ENCODE peak calls at places on chromosomes 5 and 9, in five cellular contexts. S, K, Q, L and O are unnamed samples.

GRCh38 chr5:39547548-39548154 is 122.9 kb upstream of the DAB2 start:
- DNase-seq in Q (no peak), K (peak; percentile 63), L (no peak), S (peak; percentile 50), O (no peak)

GRCh38 chr5:155529366-155529765 is 515.8 kb downstream of the KIF4B start:
- DNase-seq in Q (no peak), L (no peak), S (no peak), K (peak; percentile 4), O (no peak)

GRCh38 chr9:2709645-2710101 is 7.6 kb upstream of the KCNV2 start:
- DNase-seq in S (no peak), Q (no peak), L (no peak), K (no peak), O (no peak)

GRCh38 chr5:150511641-150512367 is 3.9 kb downstream of the NDST1 start:
- DNase-seq in Q (no peak), L (no peak), K (peak; percentile 82), S (peak; percentile 43), O (no peak)

GRCh38 chr9:83936523-83936922 is 15.3 kb upstream of the KIF27 start:
- DNase-seq in K (no peak), S (no peak), Q (no peak), L (no peak), O (no peak)

GRCh38 chr5:124570285-124571035 is 176.0 kb downstream of the ZNF608 start:
- DNase-seq in L (no peak), Q (no peak), S (no peak), K (no peak), O (no peak)

GRCh38 chr5:79729686-79730085 is 40.0 kb downstream of the CMYA5 start:
- DNase-seq in K (no peak), L (no peak), S (no peak), Q (no peak), O (no peak)

GRCh38 chr5:82274343-82275266 is 3.5 kb downstream of the RPS23 start:
- DNase-seq in L (no peak), Q (no peak), K (no peak), S (no peak), O (no peak)

GRCh38 chr5:137575847-137576246 is 76.7 kb upstream of the SPOCK1 start:
- DNase-seq in Q (no peak), K (peak; percentile 39), L (no peak), S (no peak), O (no peak)

GRCh38 chr9:34546834-34547827 is 24.3 kb upstream of the ENHO start:
- DNase-seq in S (no peak), Q (peak; percentile 78), L (peak; percentile 65), K (peak; percentile 68), O (peak; percentile 56)

GRCh38 chr5:83917261-83917908 is 196.7 kb upstream of the HAPLN1 start:
- DNase-seq in L (no peak), S (no peak), Q (no peak), K (no peak), O (no peak)

GRCh38 chr5:81006231-81006630 is 46.1 kb downstream of the RASGRF2 start:
- DNase-seq in Q (no peak), K (no peak), S (no peak), L (no peak), O (no peak)

GRCh38 chr5:81010636-81011035 is 50.5 kb downstream of the RASGRF2 start:
- DNase-seq in S (no peak), K (no peak), Q (no peak), L (no peak), O (no peak)

GRCh38 chr5:81005708-81006107 is 45.5 kb downstream of the RASGRF2 start:
- DNase-seq in L (no peak), K (no peak), Q (no peak), S (no peak), O (no peak)

GRCh38 chr5:81006955-81007636 is 46.9 kb downstream of the RASGRF2 start:
- DNase-seq in S (no peak), L (no peak), Q (no peak), K (no peak), O (no peak)

GRCh38 chr5:81007637-81008027 is 47.5 kb downstream of the RASGRF2 start:
- DNase-seq in L (no peak), Q (no peak), S (no peak), K (no peak), O (no peak)
- H3K27ac ChIP-seq in L (no peak overlapping the region), Q (no peak overlapping the region), S (no peak overlapping the region), K (no peak overlapping the region), O (no peak overlapping the region)

DNA sequence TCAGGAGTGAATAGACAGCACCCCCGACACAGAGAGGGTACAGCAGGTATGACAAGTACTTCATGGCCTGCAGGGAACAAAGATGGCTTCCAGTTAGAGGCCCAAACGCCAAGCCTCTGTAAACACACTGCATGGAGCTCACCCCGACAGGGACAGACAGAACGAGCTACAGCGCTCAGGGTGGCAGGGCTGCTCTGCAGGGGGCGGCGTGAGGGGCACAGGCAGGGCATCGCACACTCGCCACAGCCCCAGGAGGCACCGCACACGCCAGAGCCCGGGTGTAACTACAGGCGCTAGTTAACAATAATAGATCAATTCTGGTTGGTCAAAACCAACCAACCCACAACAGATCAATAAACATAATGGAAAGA is 21.1 kb downstream of the CLPTM1L start:
- DNase-seq in Q (peak; percentile 44), L (peak; percentile 29), K (no peak), S (no peak), O (no peak)
- H3K36me3 ChIP-seq in Q (peaks cover 62% of the 10 kb centered on the region), L (peaks cover 70% of the 10 kb centered on the region), K (peaks cover 20% of the 10 kb centered on the region), S (peaks cover 39% of the 10 kb centered on the region), O (no peaks in the 10 kb centered on the region)

GRCh38 chr5:160471761-160472160 is 50.1 kb downstream of the PTTG1 start:
- DNase-seq in K (no peak), Q (no peak), L (no peak), S (no peak), O (no peak)
- H3K4me1 ChIP-seq in K (peaks cover 3% of the 10 kb centered on the region), Q (peaks cover 20% of the 10 kb centered on the region), L (peaks cover 15% of the 10 kb centered on the region), S (peaks cover 6% of the 10 kb centered on the region), O (peaks cover 42% of the 10 kb centered on the region)

GRCh38 chr5:35804201-35804653 is 52.5 kb upstream of the IL7R start:
- DNase-seq in K (no peak), Q (no peak), L (no peak), S (no peak), O (no peak)

GRCh38 chr5:35799751-35800150 is 56.9 kb upstream of the IL7R start:
- DNase-seq in K (peak; percentile 16), Q (no peak), L (no peak), S (no peak), O (no peak)

DNA sequence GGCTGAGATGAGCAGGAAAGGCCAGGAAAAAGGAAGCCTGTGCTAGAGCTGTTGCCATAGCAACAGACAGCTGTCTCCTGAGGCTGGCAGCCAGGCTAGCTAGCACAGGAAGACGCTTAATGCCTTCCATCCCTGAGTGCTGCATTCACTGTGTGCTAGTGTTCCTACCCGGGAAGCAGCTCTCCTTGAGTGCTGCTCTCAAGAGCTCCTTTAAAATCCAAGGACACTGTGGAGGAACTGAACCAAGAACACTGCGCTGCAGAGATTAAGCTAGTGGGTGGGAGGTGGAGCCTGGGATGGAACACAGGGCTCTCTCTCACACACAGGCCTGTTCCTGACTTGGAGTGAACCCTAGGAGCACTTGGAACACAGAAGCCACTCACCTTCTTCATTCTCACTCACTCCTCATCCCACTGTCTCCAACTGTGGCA is 53.5 kb upstream of the IL7R start:
- DNase-seq in L (no peak), Q (peak; percentile 66), K (peak; percentile 66), S (no peak), O (no peak)
- H3K27ac ChIP-seq in L (no peak overlapping the region), Q (no peak overlapping the region), K (no peak overlapping the region), S (no peak overlapping the region), O (no peak overlapping the region)

GRCh38 chr5:74627511-74628120 is 12.9 kb downstream of the ENC1 start:
- DNase-seq in Q (no peak), K (no peak), S (no peak), L (no peak), O (no peak)

GRCh38 chr5:74632947-74633356 is 7.6 kb downstream of the ENC1 start:
- DNase-seq in Q (no peak), S (peak; percentile 86), K (peak; percentile 88), L (no peak), O (no peak)

GRCh38 chr5:74629326-74629725 is 11.2 kb downstream of the ENC1 start:
- DNase-seq in K (no peak), Q (no peak), S (no peak), L (no peak), O (no peak)

GRCh38 chr5:74631088-74631960 is 9.2 kb downstream of the ENC1 start:
- DNase-seq in Q (no peak), S (no peak), L (no peak), K (peak; percentile 93), O (no peak)

GRCh38 chr5:74630387-74631087 is 10.0 kb downstream of the ENC1 start:
- DNase-seq in S (peak; percentile 91), K (peak; percentile 98), Q (no peak), L (no peak), O (no peak)
- H3K36me3 ChIP-seq in S (peaks cover 74% of the 10 kb centered on the region), K (no peaks in the 10 kb centered on the region), Q (no peaks in the 10 kb centered on the region), L (no peaks in the 10 kb centered on the region), O (peaks cover 4% of the 10 kb centered on the region)

GRCh38 chr9:121652838-121653231 is 1.4 kb downstream of the DAB2IP start:
- DNase-seq in S (no peak), K (no peak), Q (no peak), L (no peak), O (no peak)
- H3K4me1 ChIP-seq in S (peaks cover 16% of the 10 kb centered on the region), K (peaks cover 6% of the 10 kb centered on the region), Q (peaks cover 59% of the 10 kb centered on the region), L (peaks cover 35% of the 10 kb centered on the region), O (peaks cover 67% of the 10 kb centered on the region)

GRCh38 chr9:131727184-131727785 is 12.6 kb downstream of the RAPGEF1 start:
- DNase-seq in L (peak; percentile 83), Q (peak; percentile 75), S (no peak), K (peak; percentile 77), O (no peak)

GRCh38 chr9:131728961-131729360 is 10.9 kb downstream of the RAPGEF1 start:
- DNase-seq in Q (no peak), S (no peak), L (no peak), K (no peak), O (no peak)

GRCh38 chr9:131724678-131725077 is 15.2 kb downstream of the RAPGEF1 start:
- DNase-seq in L (no peak), Q (no peak), S (no peak), K (no peak), O (no peak)

GRCh38 chr9:131728546-131728910 is 11.3 kb downstream of the RAPGEF1 start:
- DNase-seq in Q (no peak), K (no peak), L (no peak), S (no peak), O (no peak)

GRCh38 chr9:131727795-131728545 is 11.9 kb downstream of the RAPGEF1 start:
- DNase-seq in S (no peak), Q (no peak), K (peak; percentile 62), L (no peak), O (no peak)
- H3K27ac ChIP-seq in S (no peak overlapping the region), Q (peak overlapping the region; percentile 58), K (no peak overlapping the region), L (no peak overlapping the region), O (no peak overlapping the region)